ENCODE peak calls at places on chromosomes 3 and 15, in four cellular contexts. E is A549, S is nephron progenitor cell, V is PC-3. P is an unnamed sample.

GRCh38 chr3:81462921-81463320 is 298.5 kb downstream of the GBE1 start:
- DNase-seq in E (no peak), S (no peak), V (no peak), P (no peak)

GRCh38 chr3:147945968-147946519 is 536.9 kb downstream of the ZIC1 start:
- DNase-seq in E (peak), S (peak), V (peak), P (peak)

GRCh38 chr3:133941390-133941789 is 45.7 kb upstream of the RAB6B start:
- DNase-seq in E (no peak), S (peak), V (no peak), P (no peak)

GRCh38 chr15:31069360-31070000 is 32.0 kb downstream of the TRPM1 start:
- DNase-seq in E (no peak), S (no peak), V (peak), P (no peak)

GRCh38 chr3:131555456-131555855 is 52.7 kb upstream of the MRPL3 start:
- DNase-seq in E (no peak), S (no peak), V (no peak), P (no peak)

GRCh38 chr3:122572940-122573412 is 4.5 kb upstream of the PARP15 start:
- DNase-seq in E (peak), S (no peak), V (peak), P (no peak)

GRCh38 chr15:64398575-64398974 is 10.9 kb downstream of the TRIP4 start:
- DNase-seq in E (no peak), S (no peak), V (no peak), P (no peak)

GRCh38 chr3:180358179-180358578 is 243.8 kb upstream of the TTC14 start:
- DNase-seq in E (no peak), S (no peak), V (peak), P (no peak)

GRCh38 chr3:66276705-66277274 is 56.0 kb downstream of the SLC25A26 start:
- DNase-seq in E (peak), S (peak), V (peak), P (peak)

GRCh38 chr3:169118666-169119370 is 544.7 kb downstream of the MECOM start:
- DNase-seq in E (no peak), S (no peak), V (no peak), P (no peak)

GRCh38 chr15:74809951-74810350 is 2.7 kb upstream of the LMAN1L start:
- DNase-seq in E (no peak), S (no peak), V (peak), P (no peak)

GRCh38 chr3:5194801-5195509 is 7.4 kb downstream of the EDEM1 start:
- DNase-seq in E (peak), S (no peak), V (peak), P (no peak)

GRCh38 chr15:90648137-90649070 is 68.7 kb upstream of the BLM start:
- DNase-seq in E (peak), S (peak), V (peak), P (peak)

GRCh38 chr15:63991706-63992105 is 54.6 kb downstream of the DAPK2 start:
- DNase-seq in E (no peak), S (no peak), V (no peak), P (no peak)

GRCh38 chr3:12963869-12964712 is 109.1 kb downstream of the IQSEC1 start:
- DNase-seq in E (no peak), S (no peak), V (no peak), P (no peak)

GRCh38 chr3:23650371-23651140 is 155.2 kb upstream of the UBE2E1 start:
- DNase-seq in E (peak), S (no peak), V (peak), P (no peak)

GRCh38 chr15:95174281-95174680 is 942.9 kb downstream of the MCTP2 start:
- DNase-seq in E (no peak), S (no peak), V (no peak), P (no peak)

GRCh38 chr3:164486150-164486549 is 592.1 kb downstream of the SI start:
- DNase-seq in E (no peak), S (no peak), V (no peak), P (no peak)

GRCh38 chr15:48421362-48421761 is 90.1 kb downstream of the DUT start:
- DNase-seq in E (no peak), S (no peak), V (no peak), P (no peak)

GRCh38 chr15:80533934-80534333 is 129.8 kb downstream of the ARNT2 start:
- DNase-seq in E (no peak), S (no peak), V (no peak), P (no peak)

GRCh38 chr15:76198456-76199105 is 112.7 kb downstream of the ETFA start:
- DNase-seq in E (no peak), S (no peak), V (no peak), P (no peak)

GRCh38 chr3:24548278-24548677 is 53.6 kb upstream of the THRB start:
- DNase-seq in E (no peak), S (no peak), V (no peak), P (no peak)

GRCh38 chr15:28273468-28273867 is 48.5 kb downstream of the HERC2 start:
- DNase-seq in E (peak), S (peak), V (no peak), P (peak)

GRCh38 chr3:154242766-154243165 is 81.5 kb downstream of the DHX36 start:
- DNase-seq in E (peak), S (no peak), V (no peak), P (no peak)

GRCh38 chr3:152328841-152329240 is 60.1 kb downstream of the MBNL1 start:
- DNase-seq in E (peak), S (no peak), V (peak), P (no peak)

GRCh38 chr15:41971089-41971892 is 1.1 kb downstream of the EHD4 start:
- DNase-seq in E (peak), S (peak), V (peak), P (no peak)

GRCh38 chr3:107124885-107125284 is 252.4 kb upstream of the CCDC54 start:
- DNase-seq in E (no peak), S (no peak), V (peak), P (no peak)

GRCh38 chr3:42262525-42262924 is 3.5 kb downstream of the CCK start:
- DNase-seq in E (peak), S (no peak), V (peak), P (no peak)

GRCh38 chr3:100073555-100074307 is 40.6 kb downstream of the FILIP1L start:
- DNase-seq in E (no peak), S (peak), V (no peak), P (peak)

GRCh38 chr3:138348950-138349739 is 766 bp downstream of the MRAS start:
- DNase-seq in E (peak), S (peak), V (no peak), P (peak)

GRCh38 chr3:184234224-184234623 is 4.8 kb downstream of the VWA5B2 start:
- DNase-seq in E (peak), S (no peak), V (peak), P (no peak)

GRCh38 chr3:175316799-175317198 is 457.7 kb downstream of the NAALADL2 start:
- DNase-seq in E (no peak), S (no peak), V (no peak), P (no peak)

GRCh38 chr15:45611305-45611704 is 23.5 kb upstream of the SQOR start:
- DNase-seq in E (peak), S (no peak), V (peak), P (no peak)

GRCh38 chr3:150469931-150470740 is 62.0 kb downstream of the TSC22D2 start:
- DNase-seq in E (peak), S (no peak), V (peak), P (no peak)

GRCh38 chr3:53357457-53357856 is 10.1 kb upstream of the DCP1A start:
- DNase-seq in E (no peak), S (no peak), V (no peak), P (no peak)

GRCh38 chr3:32952369-32953067 is 1.1 kb downstream of the CCR4 start:
- DNase-seq in E (no peak), S (no peak), V (no peak), P (no peak)

GRCh38 chr15:71761649-71762048 is 48.7 kb upstream of the NR2E3 start:
- DNase-seq in E (peak), S (no peak), V (peak), P (no peak)

GRCh38 chr3:105362021-105362665 is 4.6 kb upstream of the ALCAM start:
- DNase-seq in E (no peak), S (no peak), V (peak), P (no peak)

GRCh38 chr15:40293006-40293405 is 10.1 kb upstream of the ANKRD63 start:
- DNase-seq in E (no peak), S (no peak), V (no peak), P (no peak)

GRCh38 chr15:40292246-40292645 is 9.4 kb upstream of the ANKRD63 start:
- DNase-seq in E (no peak), S (no peak), V (no peak), P (no peak)

GRCh38 chr15:40290540-40291087 is 7.8 kb upstream of the ANKRD63 start:
- DNase-seq in E (no peak), S (no peak), V (no peak), P (no peak)

GRCh38 chr15:40289140-40289775 is 6.4 kb upstream of the ANKRD63 start:
- DNase-seq in E (peak), S (no peak), V (peak), P (no peak)

DNA sequence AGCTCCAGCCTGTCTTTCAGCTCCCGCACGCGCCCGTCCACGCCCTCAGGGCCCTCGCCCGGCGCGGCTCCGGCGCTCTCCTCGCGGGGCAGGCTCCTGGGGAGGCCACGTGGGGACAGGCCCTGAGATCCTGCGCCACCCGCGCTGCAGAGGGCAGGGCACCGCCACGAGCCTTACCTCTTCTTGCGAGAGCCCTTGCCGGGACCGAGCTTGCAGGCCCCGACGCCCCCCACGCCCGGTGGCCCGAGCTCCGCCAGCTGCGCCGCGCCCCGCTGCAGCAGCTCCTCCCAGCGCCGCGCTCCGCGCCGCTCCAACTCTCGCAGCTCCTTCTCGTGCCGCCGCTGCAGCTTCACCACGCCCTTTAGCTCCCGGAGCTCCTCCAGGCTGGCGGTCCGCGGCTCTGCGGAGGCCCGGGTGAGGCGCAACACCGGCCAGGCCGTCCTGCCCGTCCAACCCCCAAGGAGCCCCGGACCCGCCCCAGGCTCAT is 8.3 kb upstream of the ANKRD63 start:
- DNase-seq in E (peak), S (peak), V (peak), P (peak)
- TF ChIP-seq CTCF in E (no peak), S (no peak), V (no peak), P (no peak)

GRCh38 chr3:125671461-125672243 is 76.4 kb upstream of the OSBPL11 start:
- DNase-seq in E (no peak), S (no peak), V (no peak), P (no peak)
- TF ChIP-seq CTCF in E (no peak), S (no peak), V (no peak), P (no peak)

DNA sequence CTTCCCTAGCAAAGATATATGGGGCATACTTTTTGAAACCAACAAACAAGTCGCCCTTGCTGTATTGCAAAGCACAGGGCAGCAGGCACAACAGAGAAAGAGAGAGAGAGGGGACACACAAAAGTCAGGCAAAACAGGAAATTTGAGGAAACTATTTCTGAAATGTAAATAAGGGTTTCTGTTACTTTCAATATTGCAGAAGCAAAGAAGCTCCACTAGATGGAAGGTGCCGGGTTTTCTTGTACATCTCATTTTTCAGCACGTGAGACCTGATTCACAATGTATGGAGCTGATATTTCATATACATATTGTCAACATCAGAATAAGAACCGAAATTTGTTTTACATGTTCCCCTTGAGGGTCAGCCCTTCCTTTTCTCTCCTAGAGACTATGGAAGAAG is 127.4 kb downstream of the FOXP1 start:
- DNase-seq in E (no peak), S (no peak), V (no peak), P (no peak)
- TF ChIP-seq CTCF in E (no peak), S (no peak), V (no peak), P (no peak)

DNA sequence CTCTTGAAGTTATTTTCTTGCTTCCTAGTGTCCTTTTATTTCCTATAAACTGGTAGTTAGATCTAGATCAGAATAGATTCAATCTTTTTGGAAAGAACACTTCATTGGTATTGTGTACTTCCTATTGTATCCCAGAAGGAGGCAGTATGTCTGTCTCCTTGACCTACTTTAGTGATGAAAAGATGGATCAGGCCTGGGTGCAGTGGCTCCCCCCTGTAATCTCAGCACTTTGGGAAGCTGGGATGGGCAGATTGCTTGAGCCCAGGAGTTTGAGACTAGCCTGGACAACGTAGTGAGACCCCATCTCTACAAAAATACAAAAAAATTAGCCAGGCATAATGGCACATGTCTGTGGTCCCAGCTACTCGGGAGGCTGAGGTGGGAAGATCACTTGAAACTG is 12.0 kb downstream of the BSN start:
- DNase-seq in E (peak), S (no peak), V (peak), P (no peak)
- TF ChIP-seq CTCF in E (peak), S (peak), V (peak), P (peak)

DNA sequence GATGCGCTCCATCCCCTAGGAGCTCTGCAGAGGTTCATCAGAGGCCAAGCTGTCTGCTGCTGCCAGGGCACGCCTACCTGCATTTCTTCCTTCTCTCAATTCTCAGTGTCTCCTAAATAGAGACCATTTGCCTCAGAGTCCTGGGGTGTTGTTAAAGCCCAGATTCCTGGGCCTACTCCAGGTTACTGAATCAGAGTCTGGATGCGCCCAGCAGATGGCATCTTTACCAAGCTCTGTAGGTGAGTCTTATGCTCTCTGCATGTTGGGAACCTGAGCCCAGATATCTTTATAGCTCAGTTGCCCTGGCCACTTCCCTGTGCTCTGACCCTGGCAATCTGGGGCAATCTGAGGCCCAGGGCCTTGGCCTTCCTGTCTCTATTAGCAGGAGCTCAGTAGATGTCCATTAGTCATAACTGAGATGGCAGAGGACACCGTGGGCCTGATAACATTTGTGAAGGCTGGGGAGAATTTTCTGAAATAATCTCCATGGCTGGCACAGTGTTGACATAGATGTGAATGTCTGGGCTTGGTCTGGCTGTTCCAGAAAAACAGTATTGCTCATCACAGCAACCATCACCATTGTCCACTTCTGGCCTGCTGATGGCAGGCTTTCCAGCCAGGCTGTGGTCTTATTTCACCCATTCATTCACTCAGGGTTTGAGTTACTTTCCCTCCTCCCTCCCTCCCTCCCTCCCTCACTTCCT is 13.2 kb upstream of the RBP1 start:
- DNase-seq in E (no peak), S (no peak), V (no peak), P (no peak)
- TF ChIP-seq CTCF in E (no peak), S (no peak), V (no peak), P (no peak)